ENCODE peak calls at places on chromosomes 4 and X, in five cellular contexts. D is CD8-positive, alpha-beta memory T cell; L is NCI-H1105; X is NCI-H2081; R is Caki2. J is an unnamed sample.

GRCh38 chrX:134460861-134461218 is 875 bp downstream of the HPRT1 start:
- DNase-seq in L (no peak), D (no peak), X (no peak), R (peak), J (no peak)

GRCh38 chr4:137534516-137534915 is 2.2 kb upstream of the PCDH18 start:
- DNase-seq in D (no peak), L (no peak), X (no peak), R (no peak), J (no peak)

GRCh38 chr4:56656346-56656643 is 24.8 kb downstream of the HOPX start:
- DNase-seq in X (no peak), L (no peak), D (peak), R (no peak), J (no peak)

GRCh38 chrX:16585486-16586370 is 64.2 kb upstream of the S100G start:
- DNase-seq in D (no peak), L (no peak), R (no peak), X (no peak), J (no peak)

GRCh38 chrX:38595801-38596200 is 34.5 kb downstream of the TSPAN7 start:
- DNase-seq in D (no peak), R (no peak), X (no peak), L (no peak), J (no peak)

GRCh38 chr4:128275351-128275750 is 12.3 kb downstream of the PGRMC2 start:
- DNase-seq in X (no peak), L (no peak), R (no peak), D (no peak), J (no peak)

GRCh38 chr4:96525901-96526300 is 686.0 kb downstream of the PDHA2 start:
- DNase-seq in D (no peak), L (no peak), X (no peak), R (peak), J (no peak)

GRCh38 chr4:15003441-15003890 is 1.2 kb downstream of the CPEB2 start:
- DNase-seq in R (no peak), X (peak), L (peak), D (peak), J (no peak)

GRCh38 chr4:168521736-168522135 is 24.9 kb downstream of the PALLD start:
- DNase-seq in R (no peak), D (no peak), X (peak), L (no peak), J (no peak)

J was measured in LoVo.